ENCODE peak calls at places on chromosomes 2 and 18, in eight cellular contexts. B, P, A, N, Z, F, U and W are unnamed samples.

GRCh38 chr2:28325567-28326468 is 66.8 kb upstream of the FOSL2 start:
- DNase-seq in P (no peak), B (no peak), A (no peak), N (no peak), U (no peak), F (no peak), Z (no peak), W (no peak)

GRCh38 chr2:111045771-111046444 is 74.8 kb upstream of the BCL2L11 start:
- DNase-seq in Z (no peak), P (no peak), N (no peak), F (no peak), U (no peak), B (no peak), A (no peak), W (no peak)

GRCh38 chr2:205011031-205011430 is 465.8 kb downstream of the PARD3B start:
- DNase-seq in N (no peak), U (no peak), Z (no peak), F (no peak), A (no peak), B (no peak), P (no peak), W (no peak)

GRCh38 chr2:220981926-220982325 is 590.2 kb downstream of the EPHA4 start:
- DNase-seq in P (no peak), B (no peak), A (no peak), N (no peak), F (no peak), U (no peak), Z (no peak), W (no peak)

GRCh38 chr2:215354771-215355695 is 43.2 kb downstream of the ATIC start:
- DNase-seq in F (no peak), P (no peak), N (peak), Z (no peak), U (no peak), A (no peak), B (no peak), W (no peak)

GRCh38 chr2:149612122-149612521 is 24.5 kb upstream of the MMADHC start:
- DNase-seq in N (peak), P (no peak), B (no peak), A (no peak), F (no peak), U (no peak), Z (no peak), W (no peak)

GRCh38 chr2:201471732-201472395 is 20.3 kb downstream of the STRADB start:
- DNase-seq in Z (no peak), U (no peak), B (no peak), F (no peak), N (peak), A (no peak), P (no peak), W (no peak)

GRCh38 chr2:48328159-48328816 is 201.7 kb upstream of the STON1 start:
- DNase-seq in P (no peak), U (no peak), Z (no peak), N (no peak), A (no peak), B (no peak), F (no peak), W (no peak)

GRCh38 chr18:55462652-55463051 is 125.3 kb downstream of the TCF4 start:
- DNase-seq in N (no peak), P (no peak), F (no peak), U (no peak), B (no peak), A (no peak), Z (no peak), W (no peak)

GRCh38 chr18:27184115-27185024 is 738 bp downstream of the CHST9 start:
- DNase-seq in N (no peak), B (peak), A (no peak), Z (no peak), U (no peak), F (no peak), P (no peak), W (no peak)

GRCh38 chr2:167844714-167845530 is 402.5 kb downstream of the STK39 start:
- DNase-seq in Z (no peak), N (no peak), F (no peak), P (no peak), U (no peak), B (no peak), A (peak), W (no peak)

GRCh38 chr2:144705328-144706245 is 185.7 kb upstream of the ZEB2 start:
- DNase-seq in F (no peak), U (no peak), B (no peak), A (no peak), P (no peak), Z (no peak), N (peak), W (no peak)

GRCh38 chr18:45519881-45520280 is 95.4 kb upstream of the SLC14A2 start:
- DNase-seq in N (no peak), A (no peak), B (no peak), U (no peak), P (no peak), F (no peak), Z (no peak), W (no peak)

GRCh38 chr2:159201321-159202063 is 85.0 kb downstream of the WDSUB1 start:
- DNase-seq in U (no peak), F (no peak), Z (no peak), A (no peak), B (no peak), P (no peak), N (peak), W (peak)

GRCh38 chr18:66724664-66725356 is 120.9 kb upstream of the CDH19 start:
- DNase-seq in F (no peak), Z (no peak), P (no peak), N (peak), B (no peak), U (no peak), A (no peak), W (no peak)

GRCh38 chr2:237604960-237605359 is 14.4 kb upstream of the RAB17 start:
- DNase-seq in A (no peak), U (no peak), P (no peak), B (no peak), F (no peak), N (peak), Z (no peak), W (peak)

GRCh38 chr2:239818531-239819011 is 206.6 kb downstream of the NDUFA10 start:
- DNase-seq in U (no peak), P (no peak), A (no peak), Z (no peak), N (no peak), B (peak), F (no peak), W (no peak)

GRCh38 chr2:240174496-240174895 is 34.0 kb upstream of the OTOS start:
- DNase-seq in U (no peak), N (no peak), A (no peak), Z (no peak), B (no peak), P (no peak), F (no peak), W (no peak)

GRCh38 chr2:98556634-98557033 is 51.7 kb downstream of the COA5 start:
- DNase-seq in Z (no peak), U (no peak), B (no peak), F (no peak), P (no peak), A (no peak), N (no peak), W (no peak)

GRCh38 chr2:42756956-42757513 is 6.9 kb downstream of the OXER1 start:
- DNase-seq in U (no peak), B (no peak), A (peak), Z (no peak), P (no peak), N (no peak), F (no peak), W (no peak)